ENCODE peak calls at places on chromosome 1, in seven cellular contexts. E is non-pigmented ciliary epithelial cell; Q is NCI-H2081; J is naive thymus-derived CD4-positive, alpha-beta T cell; M is ELR; U is stimulated activated CD4-positive, alpha-beta T cell treated with anti-CD3 and anti-CD28 coated beads, Interleukin-1b, Interleukin-23, amount 100 ng/mL, for 1 hour; Z is GM18507. T is an unnamed sample.

GRCh38 chr1:27026621-27027574 is 14.2 kb upstream of the TENT5B start:
- DNase-seq in U (no peak), Z (no peak), M (peak), Q (peak), J (no peak), E (no peak), T (no peak)

GRCh38 chr1:181112071-181112929 is 23.8 kb downstream of the IER5 start:
- DNase-seq in U (no peak), M (peak), E (peak), J (no peak), Z (no peak), Q (no peak), T (peak)

GRCh38 chr1:217078010-217078704 is 354.9 kb upstream of the ESRRG start:
- DNase-seq in Z (no peak), M (no peak), Q (no peak), U (no peak), E (no peak), J (no peak), T (peak)

GRCh38 chr1:117271959-117272358 is 61.2 kb upstream of the VTCN1 start:
- DNase-seq in M (no peak), U (no peak), J (no peak), Z (no peak), Q (no peak), E (no peak), T (no peak)

GRCh38 chr1:115462677-115463076 is 124.6 kb upstream of the NGF start:
- DNase-seq in Z (no peak), Q (no peak), E (no peak), J (no peak), M (no peak), U (no peak), T (no peak)

GRCh38 chr1:187491082-187491720 is 662.5 kb downstream of the PLA2G4A start:
- DNase-seq in M (peak), U (no peak), J (no peak), Z (no peak), E (peak), Q (no peak), T (no peak)

GRCh38 chr1:236345728-236346127 is 48.4 kb upstream of the EDARADD start:
- DNase-seq in J (no peak), Z (no peak), M (peak), E (no peak), Q (peak), U (no peak), T (no peak)

GRCh38 chr1:156214024-156214748 is 1.4 kb downstream of the PMF1 start:
- DNase-seq in U (no peak), J (no peak), Z (no peak), M (peak), Q (no peak), E (no peak), T (no peak)

GRCh38 chr1:93750946-93751345 is 69.3 kb upstream of the BCAR3 start:
- DNase-seq in U (no peak), Q (no peak), J (no peak), M (no peak), Z (no peak), E (no peak), T (no peak)

GRCh38 chr1:220700591-220701179 is 10.5 kb downstream of the C1orf115 start:
- DNase-seq in J (no peak), M (no peak), Z (no peak), Q (no peak), E (no peak), U (no peak), T (no peak)

T was measured in kidney glomerular epithelial cell.